ENCODE peak calls at places on chromosome 5, in eight cellular contexts. C, G, M, V, L, T, P and E are unnamed samples.

GRCh38 chr5:132500244-132500930 is 9.8 kb upstream of the IRF1 start:
- DNase-seq in G (no peak), M (peak), C (no peak), T (no peak), P (no peak), V (peak), L (no peak), E (no peak)

GRCh38 chr5:18220631-18221030 is 586.4 kb downstream of the TAF11L14 start:
- DNase-seq in L (no peak), V (no peak), T (no peak), G (no peak), P (no peak), C (peak), M (no peak), E (peak)

GRCh38 chr5:102222772-102223171 is 73.3 kb downstream of the SLCO4C1 start:
- DNase-seq in G (no peak), T (no peak), P (no peak), V (no peak), C (no peak), L (no peak), M (no peak), E (no peak)

GRCh38 chr5:132825824-132826391 is 4.5 kb downstream of the SHROOM1 start:
- DNase-seq in P (no peak), G (no peak), L (no peak), T (no peak), C (no peak), V (no peak), M (no peak), E (no peak)

GRCh38 chr5:133232011-133232410 is 180.2 kb downstream of the HSPA4 start:
- DNase-seq in P (peak), C (no peak), T (no peak), G (no peak), M (no peak), V (no peak), L (no peak), E (peak)

GRCh38 chr5:62093981-62094380 is 212.0 kb upstream of the KIF2A start:
- DNase-seq in M (no peak), L (peak), T (no peak), C (peak), P (no peak), V (no peak), G (peak), E (no peak)

GRCh38 chr5:156515799-156516198 is 188.8 kb downstream of the SGCD start:
- DNase-seq in G (no peak), V (no peak), T (no peak), M (no peak), C (no peak), L (no peak), P (no peak), E (no peak)

GRCh38 chr5:107483625-107484024 is 187.1 kb downstream of the EFNA5 start:
- DNase-seq in C (no peak), P (no peak), T (no peak), G (no peak), L (no peak), V (no peak), M (no peak), E (no peak)

GRCh38 chr5:40021007-40021406 is 596.2 kb upstream of the DAB2 start:
- DNase-seq in T (no peak), G (no peak), L (no peak), P (no peak), M (no peak), V (no peak), C (no peak), E (no peak)

GRCh38 chr5:87756951-87757350 is 344.2 kb upstream of the CCNH start:
- DNase-seq in M (no peak), L (no peak), C (no peak), G (no peak), V (no peak), P (no peak), T (no peak), E (no peak)

GRCh38 chr5:116011046-116011445 is 21.2 kb upstream of the ARL14EPL start:
- DNase-seq in M (no peak), L (no peak), V (no peak), T (no peak), C (no peak), P (no peak), G (no peak), E (no peak)

GRCh38 chr5:151911011-151911410 is 13.6 kb downstream of the GLRA1 start:
- DNase-seq in L (no peak), C (no peak), P (no peak), G (no peak), V (no peak), T (no peak), M (no peak), E (peak)

GRCh38 chr5:137453476-137454080 is 45.5 kb downstream of the SPOCK1 start:
- DNase-seq in M (peak), L (no peak), P (no peak), T (no peak), G (peak), V (no peak), C (peak), E (peak)

GRCh38 chr5:157484768-157485167 is 24.8 kb downstream of the NIPAL4 start:
- DNase-seq in L (no peak), P (no peak), C (no peak), M (no peak), G (no peak), V (no peak), T (no peak), E (no peak)

GRCh38 chr5:180297587-180298282 is 5.9 kb upstream of the MAPK9 start:
- DNase-seq in V (no peak), G (no peak), T (no peak), C (no peak), L (no peak), P (no peak), M (no peak), E (no peak)

GRCh38 chr5:171207256-171207866 is 101.7 kb upstream of the TLX3 start:
- DNase-seq in L (peak), G (peak), T (no peak), P (no peak), M (peak), C (peak), V (no peak), E (peak)

GRCh38 chr5:150208187-150209015 is 18.5 kb downstream of the SLC6A7 start:
- DNase-seq in V (no peak), M (no peak), L (no peak), P (no peak), T (no peak), C (peak), G (no peak), E (peak)

GRCh38 chr5:5063533-5063953 is 76.6 kb upstream of the ADAMTS16 start:
- DNase-seq in T (no peak), L (no peak), P (no peak), V (no peak), G (no peak), M (no peak), C (no peak), E (no peak)

GRCh38 chr5:2254880-2255750 is 372.4 kb upstream of the IRX4 start:
- DNase-seq in G (no peak), P (no peak), T (no peak), M (no peak), L (no peak), V (no peak), C (no peak), E (no peak)

GRCh38 chr5:160175438-160176218 is 53.7 kb upstream of the FABP6 start:
- DNase-seq in L (peak), G (no peak), M (no peak), C (peak), V (peak), T (no peak), P (no peak), E (peak)

GRCh38 chr5:59893436-59894227 is at the start of gene PDE4D:
- DNase-seq in V (peak), L (peak), G (peak), T (peak), C (peak), P (peak), M (peak), E (peak)
- TF ChIP-seq CTCF in V (no peak), L (no peak), G (peak), T (no peak), C (no peak), P (no peak), M (no peak), E (no peak)

GRCh38 chr5:67319935-67320725 is 123.5 kb upstream of the CD180 start:
- DNase-seq in V (no peak), M (no peak), G (no peak), L (no peak), C (no peak), P (no peak), T (no peak), E (peak)

GRCh38 chr5:67311208-67311607 is 114.6 kb upstream of the CD180 start:
- DNase-seq in L (no peak), G (no peak), V (no peak), T (no peak), P (no peak), M (no peak), C (no peak), E (no peak)

GRCh38 chr5:67315082-67315801 is 118.6 kb upstream of the CD180 start:
- DNase-seq in G (no peak), V (no peak), L (no peak), P (no peak), M (no peak), C (peak), T (peak), E (peak)

GRCh38 chr5:67318746-67319145 is 122.1 kb upstream of the CD180 start:
- DNase-seq in P (no peak), L (no peak), M (no peak), T (peak), C (no peak), V (no peak), G (no peak), E (no peak)

DNA sequence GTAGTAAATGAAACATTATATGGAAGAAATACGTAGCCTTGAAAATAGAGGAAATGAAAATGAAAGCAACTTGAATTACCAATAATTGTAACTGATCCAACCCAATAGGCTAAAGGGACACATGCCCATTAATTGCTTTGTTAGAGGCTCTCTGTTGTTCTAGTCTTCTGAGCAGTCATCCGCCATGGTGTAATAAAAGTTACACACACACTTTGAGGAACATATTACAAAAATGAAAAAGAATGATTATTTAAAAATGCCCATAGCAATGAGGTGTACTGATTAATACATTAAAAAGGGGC is 119.2 kb upstream of the CD180 start:
- DNase-seq in C (no peak), M (no peak), L (no peak), P (no peak), G (no peak), T (no peak), V (no peak), E (no peak)
- H3K4me3 ChIP-seq in C (no peak), M (no peak), L (no peak), P (no peak), G (no peak), T (no peak), V (no peak), E (no peak)

GRCh38 chr5:32794086-32794485 is 83.0 kb downstream of the NPR3 start:
- DNase-seq in C (no peak), V (no peak), M (no peak), L (no peak), P (no peak), T (no peak), G (no peak), E (peak)
- TF ChIP-seq CTCF in C (peak), V (no peak), M (no peak), L (peak), P (no peak), T (no peak), G (peak), E (peak)

DNA sequence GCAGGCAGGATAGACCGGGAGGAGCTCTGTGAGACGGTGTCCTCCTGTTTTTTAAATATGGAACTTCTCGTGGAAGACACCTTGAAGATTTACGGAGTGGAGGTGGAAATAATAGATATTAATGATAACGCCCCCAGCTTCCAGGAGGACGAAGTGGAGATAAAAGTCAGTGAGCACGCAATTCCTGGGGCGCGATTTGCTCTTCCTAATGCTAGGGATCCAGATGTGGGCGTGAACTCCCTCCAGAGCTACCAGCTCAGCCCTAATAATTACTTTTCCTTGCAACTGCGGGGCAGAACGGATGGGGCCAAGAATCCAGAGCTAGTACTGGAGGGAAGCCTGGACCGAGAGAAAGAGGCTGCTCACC is 621 bp downstream of the PCDHGA11 start:
- DNase-seq in V (no peak), T (no peak), G (no peak), C (no peak), M (no peak), P (no peak), L (no peak), E (no peak)
- H3K4me3 ChIP-seq in V (no peak), T (peak), G (no peak), C (peak), M (peak), P (no peak), L (no peak), E (peak)

DNA sequence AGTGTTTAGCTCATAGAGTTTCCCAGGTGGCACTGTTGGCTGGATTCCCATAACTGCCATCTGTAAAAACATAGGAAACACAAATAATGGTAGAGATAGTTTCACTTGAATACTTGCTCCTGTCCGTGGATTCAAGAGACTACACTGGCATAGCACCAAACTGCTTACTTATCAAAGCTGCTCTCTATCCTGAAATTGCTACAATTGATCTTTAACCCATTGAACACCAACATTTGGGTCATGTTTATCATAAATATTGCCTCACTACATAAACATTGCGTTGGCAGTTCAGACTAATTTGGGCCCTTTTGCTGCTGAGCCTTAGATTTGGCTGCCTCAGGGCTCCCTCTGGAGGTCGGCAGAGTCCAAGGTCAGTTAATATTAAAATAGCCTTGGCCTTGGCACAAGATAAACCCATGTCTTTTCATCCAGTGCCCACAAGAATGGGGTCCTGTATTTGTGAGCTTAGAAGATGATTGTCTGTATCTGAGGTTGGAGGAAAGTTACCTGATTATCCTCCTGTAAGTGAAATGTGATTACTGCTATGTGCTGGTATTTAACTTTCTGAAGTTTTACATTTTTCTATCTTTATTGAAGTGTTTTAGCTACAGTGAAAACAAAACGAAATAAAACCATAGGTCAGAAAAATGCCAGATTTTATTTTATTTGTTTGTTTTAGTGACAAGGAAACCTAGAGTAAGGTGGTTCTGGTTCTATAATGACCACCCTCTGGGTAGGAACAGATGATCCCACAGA is 4.0 kb upstream of the RANBP3L start:
- DNase-seq in V (peak), P (peak), T (no peak), L (peak), C (peak), G (peak), M (peak), E (peak)
- TF ChIP-seq CTCF in V (peak), P (peak), T (peak), L (peak), C (peak), G (peak), M (peak), E (peak)